ENCODE peak calls at places on chromosomes 2 and 18, in ten cellular contexts. K, N, G, T, F, H, E, L, S and A are unnamed samples.

GRCh38 chr2:99787011-99787410 is 297.2 kb upstream of the REV1 start:
- DNase-seq in K (no peak), N (no peak), G (no peak), T (no peak), F (no peak), H (no peak), E (no peak), L (no peak), S (no peak), A (no peak)

GRCh38 chr2:165933211-165933610 is 20.4 kb downstream of the TTC21B start:
- DNase-seq in K (no peak), N (no peak), G (no peak), T (no peak), F (no peak), H (no peak), E (no peak), L (no peak), S (no peak), A (no peak)

GRCh38 chr2:144505245-144505801 is 14.6 kb downstream of the ZEB2 start:
- DNase-seq in K (no peak), N (no peak), G (peak), T (peak), F (no peak), H (peak), E (no peak), L (peak), S (no peak), A (peak)

GRCh38 chr2:58702302-58702696 is 461.2 kb upstream of the FANCL start:
- DNase-seq in K (no peak), N (no peak), G (no peak), T (no peak), F (no peak), H (no peak), E (no peak), L (peak), S (peak), A (no peak)

GRCh38 chr2:182730486-182730885 is 14.4 kb downstream of the DNAJC10 start:
- DNase-seq in K (no peak), N (no peak), G (no peak), T (no peak), F (no peak), H (no peak), E (no peak), L (no peak), S (no peak), A (no peak)

GRCh38 chr2:112626604-112627059 is 19.1 kb upstream of the SLC20A1 start:
- DNase-seq in K (peak), N (peak), G (peak), T (peak), F (peak), H (peak), E (no peak), L (peak), S (no peak), A (peak)

GRCh38 chr2:16633632-16634430 is 31.8 kb downstream of the CYRIA start:
- DNase-seq in K (no peak), N (no peak), G (no peak), T (peak), F (no peak), H (no peak), E (no peak), L (peak), S (peak), A (no peak)

GRCh38 chr2:184765048-184765881 is 166.9 kb downstream of the ZNF804A start:
- DNase-seq in K (no peak), N (no peak), G (no peak), T (no peak), F (no peak), H (no peak), E (no peak), L (no peak), S (no peak), A (no peak)

GRCh38 chr2:191012845-191013616 is 940 bp downstream of the STAT1 start:
- DNase-seq in K (no peak), N (no peak), G (no peak), T (peak), F (no peak), H (peak), E (no peak), L (peak), S (no peak), A (peak)

GRCh38 chr18:12516049-12516677 is 108.4 kb downstream of the PRELID3A start:
- DNase-seq in K (no peak), N (no peak), G (no peak), T (peak), F (no peak), H (no peak), E (no peak), L (no peak), S (no peak), A (peak)

GRCh38 chr2:217444509-217444908 is 558.3 kb downstream of the TNS1 start:
- DNase-seq in K (no peak), N (no peak), G (no peak), T (no peak), F (no peak), H (no peak), E (peak), L (no peak), S (no peak), A (no peak)

GRCh38 chr2:239216251-239216613 is 184.6 kb downstream of the HDAC4 start:
- DNase-seq in K (no peak), N (no peak), G (no peak), T (no peak), F (no peak), H (no peak), E (no peak), L (no peak), S (no peak), A (no peak)

GRCh38 chr18:50218432-50219197 is 23.7 kb upstream of the MYO5B start:
- DNase-seq in K (peak), N (no peak), G (no peak), T (peak), F (no peak), H (peak), E (no peak), L (peak), S (no peak), A (peak)

GRCh38 chr2:174338155-174338495 is 3.4 kb downstream of the SP9 start:
- DNase-seq in K (no peak), N (no peak), G (no peak), T (no peak), F (no peak), H (no peak), E (no peak), L (no peak), S (no peak), A (no peak)

GRCh38 chr2:566379-567313 is 110.6 kb downstream of the TMEM18 start:
- DNase-seq in K (no peak), N (no peak), G (no peak), T (no peak), F (no peak), H (no peak), E (no peak), L (no peak), S (no peak), A (no peak)

GRCh38 chr2:173647681-173648350 is 293.1 kb downstream of the CDCA7 start:
- DNase-seq in K (no peak), N (no peak), G (no peak), T (peak), F (no peak), H (peak), E (no peak), L (peak), S (no peak), A (no peak)

GRCh38 chr2:166158546-166158945 is 30.7 kb upstream of the SCN1A start:
- DNase-seq in K (no peak), N (no peak), G (no peak), T (peak), F (no peak), H (peak), E (no peak), L (peak), S (no peak), A (peak)

GRCh38 chr18:38256366-38256765 is 690.8 kb upstream of the CELF4 start:
- DNase-seq in K (no peak), N (no peak), G (no peak), T (no peak), F (no peak), H (no peak), E (no peak), L (no peak), S (peak), A (no peak)

GRCh38 chr18:35524236-35524635 is 26.5 kb upstream of the INO80C start:
- DNase-seq in K (peak), N (no peak), G (no peak), T (no peak), F (no peak), H (no peak), E (peak), L (no peak), S (no peak), A (no peak)

GRCh38 chr2:9627310-9627709 is 3.5 kb downstream of the YWHAQ start:
- DNase-seq in K (no peak), N (no peak), G (no peak), T (peak), F (no peak), H (no peak), E (no peak), L (peak), S (no peak), A (no peak)

GRCh38 chr18:61975526-61976326 is 82.9 kb upstream of the RNF152 start:
- DNase-seq in K (no peak), N (no peak), G (no peak), T (no peak), F (no peak), H (no peak), E (peak), L (no peak), S (no peak), A (no peak)

GRCh38 chr18:9137168-9138066 is 836 bp downstream of the ANKRD12 start:
- DNase-seq in K (peak), N (peak), G (peak), T (peak), F (peak), H (peak), E (no peak), L (peak), S (peak), A (peak)

GRCh38 chr2:150482667-150483260 is 4.7 kb downstream of the RND3 start:
- DNase-seq in K (no peak), N (no peak), G (no peak), T (no peak), F (no peak), H (peak), E (no peak), L (no peak), S (no peak), A (peak)

GRCh38 chr2:221283896-221284295 is 288.2 kb downstream of the EPHA4 start:
- DNase-seq in K (no peak), N (no peak), G (no peak), T (no peak), F (no peak), H (peak), E (no peak), L (peak), S (peak), A (no peak)

GRCh38 chr2:55309441-55309840 is 40.4 kb upstream of the MTIF2 start:
- DNase-seq in K (no peak), N (no peak), G (no peak), T (peak), F (no peak), H (peak), E (no peak), L (peak), S (peak), A (peak)

GRCh38 chr2:217623513-217623912 is 379.3 kb downstream of the TNS1 start:
- DNase-seq in K (no peak), N (no peak), G (no peak), T (no peak), F (no peak), H (no peak), E (no peak), L (no peak), S (no peak), A (no peak)

GRCh38 chr2:218029366-218030360 is 26.9 kb upstream of the TNS1 start:
- DNase-seq in K (peak), N (no peak), G (no peak), T (no peak), F (peak), H (no peak), E (peak), L (no peak), S (no peak), A (no peak)

GRCh38 chr2:207130958-207131521 is 34.7 kb downstream of the KLF7 start:
- DNase-seq in K (no peak), N (no peak), G (no peak), T (no peak), F (no peak), H (peak), E (no peak), L (no peak), S (no peak), A (no peak)

GRCh38 chr18:4599312-4599711 is 144.2 kb upstream of the DLGAP1 start:
- DNase-seq in K (no peak), N (no peak), G (no peak), T (no peak), F (no peak), H (no peak), E (no peak), L (no peak), S (no peak), A (no peak)

GRCh38 chr2:58425368-58425767 is 184.2 kb upstream of the FANCL start:
- DNase-seq in K (no peak), N (no peak), G (no peak), T (no peak), F (no peak), H (no peak), E (no peak), L (no peak), S (no peak), A (no peak)

GRCh38 chr2:60335533-60336237 is 217.8 kb downstream of the BCL11A start:
- DNase-seq in K (no peak), N (no peak), G (no peak), T (no peak), F (no peak), H (no peak), E (peak), L (no peak), S (no peak), A (no peak)

GRCh38 chr2:70471129-70471528 is 82.5 kb downstream of the TGFA start:
- DNase-seq in K (no peak), N (no peak), G (peak), T (no peak), F (no peak), H (no peak), E (no peak), L (no peak), S (no peak), A (no peak)

GRCh38 chr2:70473101-70473722 is 80.4 kb downstream of the TGFA start:
- DNase-seq in K (no peak), N (no peak), G (no peak), T (no peak), F (no peak), H (no peak), E (no peak), L (no peak), S (no peak), A (no peak)

GRCh38 chr2:70469961-70470360 is 83.7 kb downstream of the TGFA start:
- DNase-seq in K (no peak), N (no peak), G (no peak), T (no peak), F (no peak), H (no peak), E (no peak), L (no peak), S (no peak), A (no peak)

GRCh38 chr2:70474266-70474848 is 79.3 kb downstream of the TGFA start:
- DNase-seq in K (no peak), N (no peak), G (no peak), T (no peak), F (no peak), H (peak), E (no peak), L (no peak), S (no peak), A (no peak)

GRCh38 chr2:70472256-70472905 is 81.2 kb downstream of the TGFA start:
- DNase-seq in K (no peak), N (no peak), G (no peak), T (no peak), F (no peak), H (peak), E (no peak), L (no peak), S (no peak), A (peak)
- H3K4me3 ChIP-seq in K (no peak), N (no peak), G (no peak), T (no peak), F (no peak), H (no peak), E (no peak), L (no peak), S (no peak), A (no peak)

DNA sequence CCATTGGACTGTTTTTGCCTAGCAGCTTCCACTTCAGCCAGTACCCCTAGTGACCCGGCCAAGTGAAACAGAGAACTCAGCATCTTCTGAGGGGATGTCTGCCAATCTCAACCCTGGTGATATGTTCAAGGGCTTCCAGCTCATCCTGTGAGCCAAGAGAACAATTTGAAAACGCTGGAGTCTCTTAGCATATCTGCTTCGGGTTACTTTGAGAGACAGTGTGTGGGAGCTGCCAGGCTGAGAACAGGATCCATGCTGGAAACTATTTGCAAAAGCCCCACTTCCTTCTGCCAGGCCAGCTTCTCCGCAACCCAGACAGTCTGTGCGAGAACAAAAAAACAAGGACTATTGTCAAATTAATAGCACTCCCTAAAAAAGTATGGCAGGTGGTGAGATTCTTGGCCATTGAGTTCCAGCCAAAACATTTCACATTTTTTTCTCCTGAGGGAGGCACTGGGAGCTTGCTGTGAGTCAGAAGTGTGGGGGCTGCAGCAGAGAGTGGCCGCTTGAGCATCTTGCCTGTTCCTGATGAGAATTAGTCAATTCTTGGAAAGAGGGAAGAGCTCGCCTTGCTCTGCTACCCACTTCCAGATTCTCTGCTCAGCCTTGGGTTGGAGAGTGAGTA is 395.6 kb upstream of the TRIB2 start:
- DNase-seq in K (peak), N (peak), G (peak), T (peak), F (no peak), H (peak), E (no peak), L (peak), S (peak), A (peak)
- TF ChIP-seq CTCF in K (no peak), N (no peak), G (no peak), T (peak), F (no peak), H (peak), E (peak), L (no peak), S (peak), A (no peak)

DNA sequence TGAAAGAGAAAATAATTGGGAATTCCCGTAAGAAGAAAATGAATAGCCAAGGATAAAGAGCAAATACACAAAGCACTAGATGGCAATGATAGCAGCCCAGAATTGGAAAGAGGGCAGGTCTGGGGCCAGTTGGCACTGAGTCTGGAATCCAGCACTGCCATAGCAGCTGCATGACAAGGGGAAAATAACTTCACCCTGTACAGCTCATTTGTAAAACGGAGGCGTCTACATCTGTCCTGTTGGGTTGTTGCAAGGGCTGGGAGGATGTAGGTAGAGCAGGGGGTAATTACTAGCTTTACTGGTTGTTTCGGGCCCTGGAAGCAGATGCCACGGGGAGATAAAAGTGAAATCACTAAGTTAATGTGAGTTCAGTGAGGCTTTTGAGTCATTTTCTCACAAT is 110.0 kb upstream of the RASGRP3 start:
- DNase-seq in K (no peak), N (no peak), G (peak), T (peak), F (no peak), H (peak), E (peak), L (peak), S (peak), A (peak)
- H3K4me3 ChIP-seq in K (no peak), N (no peak), G (no peak), T (no peak), F (no peak), H (no peak), E (no peak), L (no peak), S (no peak), A (no peak)

DNA sequence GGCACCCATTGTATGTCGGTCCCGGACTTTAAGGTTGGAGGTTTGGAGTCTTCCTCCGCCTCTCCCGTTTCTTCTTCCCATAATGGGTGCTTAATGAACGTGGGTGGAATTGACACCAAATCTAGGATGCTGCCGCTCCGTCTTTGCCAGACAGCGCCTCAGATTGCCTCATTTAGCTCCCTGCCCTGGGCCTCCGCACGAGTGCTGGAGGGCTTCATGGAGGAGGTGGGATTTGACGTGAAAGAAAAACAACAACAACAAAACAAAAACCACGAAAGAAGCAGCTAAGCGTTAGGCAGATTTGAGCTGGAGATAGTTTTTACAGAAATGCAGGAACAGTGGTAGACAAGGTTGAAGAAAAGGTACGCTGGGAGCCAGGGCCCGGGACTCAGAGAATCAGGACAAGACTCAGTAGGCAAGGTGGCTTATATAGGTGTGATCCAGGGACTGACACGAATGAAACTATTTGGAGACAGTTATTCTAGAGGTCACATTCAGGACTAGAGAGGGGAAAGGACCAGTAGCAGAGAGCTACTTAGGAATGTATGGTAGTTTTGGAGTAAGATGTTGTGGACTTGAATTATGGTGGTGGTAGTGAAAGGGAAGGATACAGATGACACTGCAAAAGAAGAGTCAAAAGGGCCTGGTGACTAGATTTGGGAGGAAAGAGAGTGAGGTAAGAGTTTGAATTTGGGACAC is 605 bp downstream of the ZNF2 start:
- DNase-seq in K (no peak), N (no peak), G (no peak), T (no peak), F (no peak), H (no peak), E (no peak), L (no peak), S (no peak), A (no peak)
- TF ChIP-seq CTCF in K (no peak), N (no peak), G (no peak), T (no peak), F (no peak), H (no peak), E (no peak), L (no peak), S (no peak), A (no peak)

DNA sequence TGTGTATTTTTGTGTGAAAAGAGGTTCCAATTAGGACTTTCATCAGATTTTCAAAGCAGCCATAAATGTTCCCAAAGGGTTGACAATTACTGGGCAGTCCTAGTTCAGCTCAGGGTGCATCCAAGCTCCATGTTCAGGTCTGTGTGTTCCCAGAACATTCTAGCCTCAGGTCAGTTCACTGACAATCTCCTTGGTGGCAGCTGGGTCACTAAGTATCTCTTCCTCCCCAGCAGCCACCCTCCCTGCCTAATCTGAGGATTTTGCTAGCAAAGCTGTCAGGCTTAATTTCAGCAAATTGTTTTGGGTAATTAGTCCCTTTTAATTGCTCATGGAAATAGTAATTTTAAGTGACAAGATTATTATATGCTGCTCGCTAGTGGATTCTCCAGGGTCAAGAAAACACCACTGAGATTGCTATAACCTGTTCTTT is 29.8 kb downstream of the UPP2 start:
- DNase-seq in K (no peak), N (no peak), G (no peak), T (no peak), F (no peak), H (no peak), E (no peak), L (no peak), S (no peak), A (no peak)
- H3K4me3 ChIP-seq in K (no peak), N (no peak), G (no peak), T (no peak), F (no peak), H (no peak), E (no peak), L (no peak), S (no peak), A (no peak)